ENCODE peak calls at places on chromosomes 2 and 18, in nine cellular contexts. One of them, this sample, is unnamed.

GRCh38 chr2:105782646-105783045 is 37.9 kb downstream of the NCK2 start:
- DNase-seq in K562: no peak
- DNase-seq in HCT116: no peak
- DNase-seq in spleen: no peak
- DNase-seq in prostate gland: no peak
- DNase-seq in transverse colon: no peak
- DNase-seq in vagina: no peak
- DNase-seq in sigmoid colon: no peak
- DNase-seq in stomach: no peak
- DNase-seq in this sample: no peak

GRCh38 chr2:200276472-200276871 is 30.0 kb upstream of the SPATS2L start:
- DNase-seq in K562: no peak
- DNase-seq in HCT116: no peak
- DNase-seq in spleen: no peak
- DNase-seq in prostate gland: no peak
- DNase-seq in transverse colon: no peak
- DNase-seq in vagina: no peak
- DNase-seq in sigmoid colon: no peak
- DNase-seq in stomach: no peak
- DNase-seq in this sample: no peak

GRCh38 chr18:78983530-78983929 is 3.9 kb downstream of the SALL3 start:
- DNase-seq in K562: no peak
- DNase-seq in HCT116: no peak
- DNase-seq in spleen: no peak
- DNase-seq in prostate gland: no peak
- DNase-seq in transverse colon: no peak
- DNase-seq in vagina: peak
- DNase-seq in sigmoid colon: no peak
- DNase-seq in stomach: no peak
- DNase-seq in this sample: no peak

GRCh38 chr18:45745817-45746461 is 22.0 kb downstream of the SLC14A1 start:
- DNase-seq in K562: no peak
- DNase-seq in HCT116: no peak
- DNase-seq in spleen: no peak
- DNase-seq in prostate gland: peak
- DNase-seq in transverse colon: no peak
- DNase-seq in vagina: no peak
- DNase-seq in sigmoid colon: no peak
- DNase-seq in stomach: no peak
- DNase-seq in this sample: no peak

GRCh38 chr2:173075781-173076556 is at the start of gene MAP3K20:
- DNase-seq in K562: peak
- DNase-seq in HCT116: no peak
- DNase-seq in spleen: peak
- DNase-seq in prostate gland: peak
- DNase-seq in transverse colon: peak
- DNase-seq in vagina: no peak
- DNase-seq in sigmoid colon: peak
- DNase-seq in stomach: peak
- DNase-seq in this sample: peak

GRCh38 chr2:39523308-39524044 is 86.4 kb upstream of the MAP4K3 start:
- DNase-seq in K562: peak
- DNase-seq in HCT116: peak
- DNase-seq in spleen: no peak
- DNase-seq in prostate gland: no peak
- DNase-seq in transverse colon: no peak
- DNase-seq in vagina: no peak
- DNase-seq in sigmoid colon: no peak
- DNase-seq in stomach: no peak
- DNase-seq in this sample: no peak

GRCh38 chr18:25103468-25104155 is 248.4 kb downstream of the ZNF521 start:
- DNase-seq in K562: no peak
- DNase-seq in HCT116: no peak
- DNase-seq in spleen: no peak
- DNase-seq in prostate gland: no peak
- DNase-seq in transverse colon: no peak
- DNase-seq in vagina: no peak
- DNase-seq in sigmoid colon: no peak
- DNase-seq in stomach: no peak
- DNase-seq in this sample: no peak

GRCh38 chr2:222774941-222775340 is 85.9 kb upstream of the ACSL3 start:
- DNase-seq in K562: no peak
- DNase-seq in HCT116: no peak
- DNase-seq in spleen: no peak
- DNase-seq in prostate gland: no peak
- DNase-seq in transverse colon: no peak
- DNase-seq in vagina: no peak
- DNase-seq in sigmoid colon: no peak
- DNase-seq in stomach: no peak
- DNase-seq in this sample: no peak

GRCh38 chr2:241099246-241099645 is 2.8 kb downstream of the MTERF4 start:
- DNase-seq in K562: no peak
- DNase-seq in HCT116: no peak
- DNase-seq in spleen: no peak
- DNase-seq in prostate gland: no peak
- DNase-seq in transverse colon: no peak
- DNase-seq in vagina: no peak
- DNase-seq in sigmoid colon: no peak
- DNase-seq in stomach: no peak
- DNase-seq in this sample: no peak

GRCh38 chr2:11778923-11779757 is 32.7 kb downstream of the LPIN1 start:
- DNase-seq in K562: peak
- DNase-seq in HCT116: peak
- DNase-seq in spleen: peak
- DNase-seq in prostate gland: peak
- DNase-seq in transverse colon: peak
- DNase-seq in vagina: no peak
- DNase-seq in sigmoid colon: peak
- DNase-seq in stomach: peak
- DNase-seq in this sample: peak

GRCh38 chr2:150470435-150470834 is 17.0 kb downstream of the RND3 start:
- DNase-seq in K562: no peak
- DNase-seq in HCT116: no peak
- DNase-seq in spleen: no peak
- DNase-seq in prostate gland: no peak
- DNase-seq in transverse colon: no peak
- DNase-seq in vagina: no peak
- DNase-seq in sigmoid colon: no peak
- DNase-seq in stomach: no peak
- DNase-seq in this sample: no peak

GRCh38 chr2:9211496-9211895 is 4.9 kb downstream of the ASAP2 start:
- DNase-seq in K562: no peak
- DNase-seq in HCT116: no peak
- DNase-seq in spleen: peak
- DNase-seq in prostate gland: no peak
- DNase-seq in transverse colon: no peak
- DNase-seq in vagina: peak
- DNase-seq in sigmoid colon: no peak
- DNase-seq in stomach: no peak
- DNase-seq in this sample: peak

GRCh38 chr2:235049719-235050118 is 97.9 kb downstream of the SH3BP4 start:
- DNase-seq in K562: no peak
- DNase-seq in HCT116: no peak
- DNase-seq in spleen: peak
- DNase-seq in prostate gland: no peak
- DNase-seq in transverse colon: no peak
- DNase-seq in vagina: no peak
- DNase-seq in sigmoid colon: peak
- DNase-seq in stomach: peak
- DNase-seq in this sample: peak

GRCh38 chr2:235333076-235333475 is 160.8 kb upstream of the AGAP1 start:
- DNase-seq in K562: no peak
- DNase-seq in HCT116: no peak
- DNase-seq in spleen: no peak
- DNase-seq in prostate gland: no peak
- DNase-seq in transverse colon: no peak
- DNase-seq in vagina: no peak
- DNase-seq in sigmoid colon: no peak
- DNase-seq in stomach: no peak
- DNase-seq in this sample: no peak

GRCh38 chr2:43524180-43524965 is 71.5 kb downstream of the THADA start:
- DNase-seq in K562: no peak
- DNase-seq in HCT116: no peak
- DNase-seq in spleen: no peak
- DNase-seq in prostate gland: no peak
- DNase-seq in transverse colon: no peak
- DNase-seq in vagina: no peak
- DNase-seq in sigmoid colon: peak
- DNase-seq in stomach: no peak
- DNase-seq in this sample: no peak

GRCh38 chr2:127183771-127184170 is 36.3 kb downstream of the CYP27C1 start:
- DNase-seq in K562: no peak
- DNase-seq in HCT116: no peak
- DNase-seq in spleen: no peak
- DNase-seq in prostate gland: no peak
- DNase-seq in transverse colon: no peak
- DNase-seq in vagina: no peak
- DNase-seq in sigmoid colon: no peak
- DNase-seq in stomach: peak
- DNase-seq in this sample: no peak

GRCh38 chr2:3041246-3041645 is 336.4 kb downstream of the EIPR1 start:
- DNase-seq in K562: no peak
- DNase-seq in HCT116: no peak
- DNase-seq in spleen: no peak
- DNase-seq in prostate gland: no peak
- DNase-seq in transverse colon: no peak
- DNase-seq in vagina: peak
- DNase-seq in sigmoid colon: no peak
- DNase-seq in stomach: no peak
- DNase-seq in this sample: no peak

GRCh38 chr18:21264651-21265050 is 22.6 kb downstream of the GREB1L start:
- DNase-seq in K562: no peak
- DNase-seq in HCT116: no peak
- DNase-seq in spleen: no peak
- DNase-seq in prostate gland: no peak
- DNase-seq in transverse colon: peak
- DNase-seq in vagina: no peak
- DNase-seq in sigmoid colon: no peak
- DNase-seq in stomach: no peak
- DNase-seq in this sample: no peak

GRCh38 chr2:68465081-68465916 is 1.8 kb downstream of the FBXO48 start:
- DNase-seq in K562: no peak
- DNase-seq in HCT116: no peak
- DNase-seq in spleen: no peak
- DNase-seq in prostate gland: no peak
- DNase-seq in transverse colon: no peak
- DNase-seq in vagina: no peak
- DNase-seq in sigmoid colon: no peak
- DNase-seq in stomach: no peak
- DNase-seq in this sample: no peak

GRCh38 chr18:46098616-46098933 is 479 bp upstream of the ATP5F1A start:
- DNase-seq in K562: no peak
- DNase-seq in HCT116: no peak
- DNase-seq in spleen: no peak
- DNase-seq in prostate gland: no peak
- DNase-seq in transverse colon: no peak
- DNase-seq in vagina: no peak
- DNase-seq in sigmoid colon: no peak
- DNase-seq in stomach: no peak
- DNase-seq in this sample: no peak

DNA sequence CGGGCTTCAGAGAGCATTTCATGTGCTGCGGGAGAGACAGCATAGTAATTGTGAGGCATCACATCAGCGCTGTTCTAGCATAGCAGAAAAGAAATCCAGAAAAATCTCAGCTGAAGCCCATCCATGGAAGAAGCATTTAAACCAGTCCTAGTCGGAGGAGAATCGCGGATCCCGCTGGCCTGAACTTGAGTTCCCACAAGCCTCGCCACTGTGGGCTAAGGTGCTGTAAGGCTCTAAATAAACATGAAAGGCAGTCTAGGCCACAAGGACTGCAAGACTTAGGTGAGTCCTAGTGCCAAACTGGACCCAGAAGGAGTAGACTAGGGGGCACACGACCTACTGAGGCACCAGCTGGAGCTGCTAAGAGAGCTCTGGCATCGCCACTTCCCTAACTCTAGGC is 1225.3 kb upstream of the CHAC2 start:
- DNase-seq in K562: no peak
- DNase-seq in HCT116: no peak
- DNase-seq in spleen: no peak
- DNase-seq in prostate gland: no peak
- DNase-seq in transverse colon: no peak
- DNase-seq in vagina: no peak
- DNase-seq in sigmoid colon: no peak
- DNase-seq in stomach: no peak
- DNase-seq in this sample: no peak
- TF ChIP-seq POLR2A in K562: no peak
- TF ChIP-seq POLR2A in HCT116: no peak
- TF ChIP-seq POLR2A in spleen: no peak
- TF ChIP-seq POLR2A in prostate gland: no peak
- TF ChIP-seq POLR2A in transverse colon: no peak
- TF ChIP-seq POLR2A in vagina: no peak
- TF ChIP-seq POLR2A in sigmoid colon: no peak
- TF ChIP-seq POLR2A in stomach: no peak
- TF ChIP-seq POLR2A in this sample: no peak

GRCh38 chr18:37397814-37398213 is 167.8 kb downstream of the CELF4 start:
- DNase-seq in K562: no peak
- DNase-seq in HCT116: no peak
- DNase-seq in spleen: peak
- DNase-seq in prostate gland: no peak
- DNase-seq in transverse colon: no peak
- DNase-seq in vagina: no peak
- DNase-seq in sigmoid colon: no peak
- DNase-seq in stomach: no peak
- DNase-seq in this sample: no peak
- H3K27ac ChIP-seq in K562: no peak
- H3K27ac ChIP-seq in HCT116: no peak
- H3K27ac ChIP-seq in spleen: no peak
- H3K27ac ChIP-seq in prostate gland: no peak
- H3K27ac ChIP-seq in transverse colon: no peak
- H3K27ac ChIP-seq in vagina: no peak
- H3K27ac ChIP-seq in sigmoid colon: no peak
- H3K27ac ChIP-seq in stomach: no peak
- H3K27ac ChIP-seq in this sample: no peak

GRCh38 chr2:231615058-231615671 is 22.5 kb downstream of the TEX44 start:
- DNase-seq in K562: no peak
- DNase-seq in HCT116: no peak
- DNase-seq in spleen: peak
- DNase-seq in prostate gland: no peak
- DNase-seq in transverse colon: peak
- DNase-seq in vagina: no peak
- DNase-seq in sigmoid colon: peak
- DNase-seq in stomach: no peak
- DNase-seq in this sample: no peak
- TF ChIP-seq POLR2AphosphoS5 in K562: no peak
- TF ChIP-seq POLR2AphosphoS5 in HCT116: no peak
- TF ChIP-seq POLR2AphosphoS5 in spleen: no peak
- TF ChIP-seq POLR2AphosphoS5 in prostate gland: no peak
- TF ChIP-seq POLR2AphosphoS5 in transverse colon: no peak
- TF ChIP-seq POLR2AphosphoS5 in vagina: no peak
- TF ChIP-seq POLR2AphosphoS5 in sigmoid colon: no peak
- TF ChIP-seq POLR2AphosphoS5 in stomach: no peak
- TF ChIP-seq POLR2AphosphoS5 in this sample: no peak

DNA sequence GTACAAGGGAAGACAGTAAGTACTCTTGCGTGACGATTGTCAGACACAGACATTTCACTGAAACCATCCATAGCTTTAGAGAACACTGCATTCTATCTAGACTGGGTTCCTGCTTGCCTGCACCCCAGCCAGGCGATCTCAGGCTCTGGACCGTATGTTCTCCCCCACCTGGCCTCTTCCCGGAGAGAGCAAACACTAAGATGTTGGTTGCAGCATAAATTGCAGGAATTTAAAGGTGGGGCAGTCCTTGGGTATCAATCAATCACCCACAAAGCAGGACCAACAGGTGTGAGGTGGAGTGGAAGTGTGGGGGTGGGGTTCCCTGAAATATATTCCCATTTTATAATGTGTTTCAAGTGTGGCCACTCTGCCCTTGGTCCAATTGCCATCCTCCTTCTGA is 103.6 kb upstream of the TGFA start:
- DNase-seq in K562: no peak
- DNase-seq in HCT116: no peak
- DNase-seq in spleen: no peak
- DNase-seq in prostate gland: no peak
- DNase-seq in transverse colon: no peak
- DNase-seq in vagina: peak
- DNase-seq in sigmoid colon: no peak
- DNase-seq in stomach: no peak
- DNase-seq in this sample: no peak
- TF ChIP-seq POLR2A in K562: no peak
- TF ChIP-seq POLR2A in HCT116: no peak
- TF ChIP-seq POLR2A in spleen: no peak
- TF ChIP-seq POLR2A in prostate gland: no peak
- TF ChIP-seq POLR2A in transverse colon: no peak
- TF ChIP-seq POLR2A in vagina: no peak
- TF ChIP-seq POLR2A in sigmoid colon: no peak
- TF ChIP-seq POLR2A in stomach: no peak
- TF ChIP-seq POLR2A in this sample: no peak